ENCODE peak calls at places on chromosomes 1 and 21, in nine cellular contexts. H, B, O, P, X, K, R, J and U are unnamed samples.

GRCh38 chr1:229859026-229859425 is 208.0 kb upstream of the GALNT2 start:
- DNase-seq in H (no peak), B (no peak), O (no peak), P (no peak), X (no peak), K (no peak), R (no peak), J (no peak), U (no peak)

GRCh38 chr21:33339938-33340337 is 15.2 kb downstream of the IFNAR1 start:
- DNase-seq in H (no peak), B (no peak), O (no peak), P (no peak), X (no peak), K (no peak), R (no peak), J (no peak), U (no peak)

GRCh38 chr1:54109131-54110105 is 43.4 kb downstream of the CDCP2 start:
- DNase-seq in H (no peak), B (no peak), O (no peak), P (no peak), X (no peak), K (peak), R (no peak), J (no peak), U (no peak)

GRCh38 chr1:18869847-18870246 is 10.4 kb upstream of the TAS1R2 start:
- DNase-seq in H (no peak), B (no peak), O (no peak), P (no peak), X (no peak), K (no peak), R (no peak), J (no peak), U (no peak)

GRCh38 chr1:223224465-223224864 is 81.4 kb upstream of the TLR5 start:
- DNase-seq in H (no peak), B (no peak), O (no peak), P (no peak), X (no peak), K (no peak), R (no peak), J (no peak), U (no peak)

GRCh38 chr1:53508991-53509663 is 49.9 kb downstream of the DMRTB1 start:
- DNase-seq in H (no peak), B (no peak), O (peak), P (no peak), X (no peak), K (peak), R (no peak), J (peak), U (no peak)

GRCh38 chr1:110675060-110675791 is 486 bp upstream of the KCNA3 start:
- DNase-seq in H (peak), B (no peak), O (no peak), P (peak), X (no peak), K (no peak), R (no peak), J (peak), U (no peak)

GRCh38 chr1:159015440-159015909 is 5.8 kb downstream of the IFI16 start:
- DNase-seq in H (no peak), B (no peak), O (peak), P (no peak), X (peak), K (peak), R (peak), J (peak), U (peak)

GRCh38 chr1:113871597-113872113 is at the start of gene PTPN22:
- DNase-seq in H (no peak), B (no peak), O (peak), P (no peak), X (peak), K (peak), R (no peak), J (no peak), U (peak)

GRCh38 chr1:174134000-174134659 is 25.2 kb upstream of the RABGAP1L start:
- DNase-seq in H (no peak), B (no peak), O (no peak), P (no peak), X (no peak), K (no peak), R (no peak), J (no peak), U (no peak)

GRCh38 chr1:202031796-202032195 is 21.4 kb downstream of the ELF3 start:
- DNase-seq in H (no peak), B (no peak), O (no peak), P (no peak), X (no peak), K (no peak), R (no peak), J (no peak), U (no peak)

GRCh38 chr1:24570265-24571125 is 14.6 kb downstream of the NCMAP start:
- DNase-seq in H (no peak), B (no peak), O (no peak), P (no peak), X (no peak), K (no peak), R (no peak), J (no peak), U (no peak)

GRCh38 chr1:246404078-246404477 is 103.0 kb downstream of the SMYD3 start:
- DNase-seq in H (no peak), B (no peak), O (no peak), P (no peak), X (no peak), K (no peak), R (no peak), J (no peak), U (no peak)

GRCh38 chr1:59013276-59013927 is 229.6 kb upstream of the JUN start:
- DNase-seq in H (no peak), B (no peak), O (peak), P (peak), X (no peak), K (peak), R (peak), J (peak), U (no peak)

GRCh38 chr1:109089242-109090015 is 1.1 kb upstream of the TMEM167B start:
- DNase-seq in H (peak), B (peak), O (no peak), P (peak), X (no peak), K (peak), R (peak), J (peak), U (peak)

GRCh38 chr1:242435200-242435599 is 89.3 kb downstream of the PLD5 start:
- DNase-seq in H (no peak), B (no peak), O (no peak), P (no peak), X (no peak), K (no peak), R (no peak), J (no peak), U (no peak)

GRCh38 chr1:25118554-25118953 is 113.7 kb downstream of the SYF2 start:
- DNase-seq in H (no peak), B (no peak), O (no peak), P (no peak), X (no peak), K (no peak), R (no peak), J (no peak), U (peak)

GRCh38 chr1:29470788-29471119 is 234.4 kb downstream of the PTPRU start:
- DNase-seq in H (no peak), B (no peak), O (no peak), P (no peak), X (no peak), K (no peak), R (no peak), J (no peak), U (no peak)

GRCh38 chr21:34811368-34811767 is 142.6 kb downstream of the CLIC6 start:
- DNase-seq in H (no peak), B (no peak), O (no peak), P (no peak), X (no peak), K (no peak), R (no peak), J (no peak), U (no peak)

GRCh38 chr1:61301824-61302652 is 219.7 kb downstream of the NFIA start:
- DNase-seq in H (no peak), B (no peak), O (peak), P (no peak), X (no peak), K (peak), R (no peak), J (no peak), U (peak)

GRCh38 chr1:89918794-89919155 is 76.1 kb upstream of the ZNF326 start:
- DNase-seq in H (no peak), B (no peak), O (peak), P (no peak), X (no peak), K (peak), R (no peak), J (no peak), U (no peak)

GRCh38 chr21:20451051-20451450 is 547.2 kb upstream of the NCAM2 start:
- DNase-seq in H (no peak), B (no peak), O (no peak), P (no peak), X (no peak), K (peak), R (no peak), J (no peak), U (no peak)

GRCh38 chr1:229271448-229272120 is 673 bp downstream of the RAB4A start:
- DNase-seq in H (no peak), B (peak), O (no peak), P (no peak), X (peak), K (no peak), R (no peak), J (no peak), U (no peak)

GRCh38 chr1:97875996-97876395 is 44.8 kb downstream of the DPYD start:
- DNase-seq in H (no peak), B (no peak), O (no peak), P (no peak), X (no peak), K (peak), R (no peak), J (no peak), U (no peak)

GRCh38 chr1:30378991-30379581 is 344.3 kb downstream of the MATN1 start:
- DNase-seq in H (peak), B (no peak), O (no peak), P (no peak), X (no peak), K (peak), R (no peak), J (no peak), U (no peak)

GRCh38 chr1:71490432-71490831 is 409.6 kb upstream of the ZRANB2 start:
- DNase-seq in H (no peak), B (no peak), O (no peak), P (no peak), X (no peak), K (peak), R (no peak), J (no peak), U (no peak)

GRCh38 chr1:178057863-178058576 is 35.9 kb upstream of the RASAL2 start:
- DNase-seq in H (no peak), B (no peak), O (no peak), P (peak), X (no peak), K (peak), R (no peak), J (peak), U (no peak)

GRCh38 chr1:20932437-20932977 is 145.4 kb upstream of the HP1BP3 start:
- DNase-seq in H (no peak), B (no peak), O (no peak), P (no peak), X (no peak), K (no peak), R (no peak), J (no peak), U (peak)

GRCh38 chr1:150572918-150573647 is 6.3 kb downstream of the MCL1 start:
- DNase-seq in H (no peak), B (no peak), O (no peak), P (no peak), X (no peak), K (no peak), R (no peak), J (no peak), U (no peak)

GRCh38 chr1:150151291-150152181 is 1.8 kb downstream of the PLEKHO1 start:
- DNase-seq in H (no peak), B (no peak), O (no peak), P (no peak), X (peak), K (no peak), R (no peak), J (no peak), U (peak)

GRCh38 chr1:150626150-150626549 is 3.3 kb downstream of the ENSA start:
- DNase-seq in H (no peak), B (no peak), O (no peak), P (no peak), X (no peak), K (peak), R (no peak), J (no peak), U (peak)

GRCh38 chr21:34282223-34282622 is 81.6 kb upstream of the KCNE2 start:
- DNase-seq in H (no peak), B (no peak), O (no peak), P (no peak), X (no peak), K (peak), R (no peak), J (no peak), U (no peak)

GRCh38 chr1:8571200-8571984 is 246.0 kb downstream of the RERE start:
- DNase-seq in H (no peak), B (peak), O (peak), P (peak), X (no peak), K (peak), R (no peak), J (no peak), U (no peak)

GRCh38 chr21:25638634-25639166 is 358 bp upstream of the JAM2 start:
- DNase-seq in H (no peak), B (no peak), O (no peak), P (no peak), X (no peak), K (no peak), R (no peak), J (no peak), U (no peak)

GRCh38 chr1:36122463-36123025 is 2.5 kb downstream of the COL8A2 start:
- DNase-seq in H (no peak), B (no peak), O (no peak), P (no peak), X (no peak), K (no peak), R (no peak), J (no peak), U (no peak)

GRCh38 chr1:20184997-20185833 is 681 bp upstream of the UBXN10 start:
- DNase-seq in H (no peak), B (no peak), O (no peak), P (no peak), X (peak), K (no peak), R (no peak), J (no peak), U (peak)

GRCh38 chr1:3156936-3157335 is 87.9 kb downstream of the PRDM16 start:
- DNase-seq in H (no peak), B (no peak), O (no peak), P (no peak), X (no peak), K (no peak), R (peak), J (no peak), U (no peak)

GRCh38 chr21:34730756-34731445 is 62.1 kb downstream of the CLIC6 start:
- DNase-seq in H (no peak), B (no peak), O (no peak), P (no peak), X (no peak), K (peak), R (no peak), J (no peak), U (no peak)

GRCh38 chr1:20847619-20848080 is 60.5 kb upstream of the HP1BP3 start:
- DNase-seq in H (no peak), B (no peak), O (peak), P (no peak), X (no peak), K (no peak), R (no peak), J (no peak), U (no peak)